ENCODE peak calls at places on chromosomes 13 and 19, in four cellular contexts. U, R, S and M are unnamed samples.

GRCh38 chr13:30429235-30429634 is 6.9 kb downstream of the UBE2L5 start:
- DNase-seq in U (no peak), R (no peak), S (no peak), M (no peak)

GRCh38 chr19:43820098-43820860 is 6.8 kb upstream of the ZNF283 start:
- DNase-seq in S (peak; percentile 49), U (no peak), R (peak; percentile 25), M (no peak)

GRCh38 chr19:16117594-16118033 is 5.9 kb downstream of the RAB8A start:
- DNase-seq in U (no peak), R (no peak), S (no peak), M (no peak)

GRCh38 chr19:843180-843835 is 2.5 kb downstream of the PRTN3 start:
- DNase-seq in R (no peak), S (peak; percentile 66), U (no peak), M (no peak)

GRCh38 chr13:97122381-97122996 is 99.6 kb upstream of the MBNL2 start:
- DNase-seq in U (no peak), S (no peak), R (no peak), M (no peak)

GRCh38 chr13:30731658-30732390 is 3.5 kb upstream of the ALOX5AP start:
- DNase-seq in U (no peak), S (no peak), R (no peak), M (no peak)

GRCh38 chr13:66660013-66660804 is 569.9 kb downstream of the PCDH9 start:
- DNase-seq in R (no peak), S (no peak), U (no peak), M (no peak)

GRCh38 chr13:110306340-110306959 is 507 bp downstream of the COL4A1 start:
- DNase-seq in R (peak; percentile 46), U (no peak), S (peak; percentile 64), M (no peak)

GRCh38 chr13:44165895-44166496 is 207.6 kb upstream of the SERP2 start:
- DNase-seq in R (no peak), U (no peak), S (no peak), M (no peak)

GRCh38 chr19:7883796-7884570 is 4.3 kb upstream of the LRRC8E start:
- DNase-seq in S (no peak), R (no peak), U (no peak), M (no peak)

GRCh38 chr13:113001251-113002140 is 32.5 kb downstream of the MCF2L start:
- DNase-seq in R (no peak), S (peak; percentile 95), U (peak; percentile 74), M (peak; percentile 72)

GRCh38 chr13:59038824-59039223 is 1124.9 kb downstream of the DIAPH3 start:
- DNase-seq in U (no peak), R (no peak), S (no peak), M (no peak)

GRCh38 chr19:33071887-33072286 is 7.2 kb upstream of the RHPN2 start:
- DNase-seq in U (no peak), R (no peak), S (no peak), M (no peak)

GRCh38 chr13:40982772-40983171 is 36.3 kb downstream of the ELF1 start:
- DNase-seq in S (peak; percentile 38), R (no peak), U (peak; percentile 51), M (no peak)

GRCh38 chr19:46616631-46617322 is 8.1 kb downstream of the PTGIR start:
- DNase-seq in R (no peak), U (no peak), S (peak; percentile 90), M (peak; percentile 97)

GRCh38 chr13:98925949-98926348 is 51.9 kb downstream of the DOCK9 start:
- DNase-seq in S (no peak), R (no peak), U (no peak), M (no peak)

GRCh38 chr13:59963827-59964226 is 199.9 kb downstream of the DIAPH3 start:
- DNase-seq in R (no peak), U (no peak), S (no peak), M (no peak)

GRCh38 chr13:48536851-48537250 is 4.0 kb upstream of the RCBTB2 start:
- DNase-seq in S (no peak), U (no peak), R (no peak), M (no peak)

GRCh38 chr13:31909889-31910551 is 121.6 kb upstream of the FRY start:
- DNase-seq in R (peak; percentile 41), S (peak; percentile 18), U (no peak), M (peak; percentile 55)

GRCh38 chr13:48602296-48603040 is 51.3 kb upstream of the CYSLTR2 start:
- DNase-seq in R (no peak), S (no peak), U (no peak), M (no peak)

GRCh38 chr19:15595069-15595468 is 19.9 kb upstream of the CYP4F8 start:
- DNase-seq in S (no peak), R (no peak), U (no peak), M (no peak)

GRCh38 chr13:71169125-71169524 is 697.9 kb downstream of the DACH1 start:
- DNase-seq in S (peak; percentile 3), R (no peak), U (no peak), M (no peak)

GRCh38 chr13:30739646-30740642 is 4.6 kb downstream of the ALOX5AP start:
- DNase-seq in R (no peak), S (no peak), U (no peak), M (no peak)

GRCh38 chr13:107254392-107254791 is 686.5 kb upstream of the ARGLU1 start:
- DNase-seq in R (no peak), S (no peak), U (no peak), M (no peak)

GRCh38 chr19:31451686-31452325 is 102.6 kb upstream of the TSHZ3 start:
- DNase-seq in R (no peak), U (no peak), S (no peak), M (no peak)

GRCh38 chr13:34143637-34144036 is 325.7 kb downstream of the RFC3 start:
- DNase-seq in R (no peak), U (no peak), S (no peak), M (no peak)

GRCh38 chr13:96100457-96101220 is 10.7 kb downstream of the HS6ST3 start:
- DNase-seq in S (no peak), R (no peak), U (no peak), M (no peak)

GRCh38 chr13:96109125-96109524 is 19.2 kb downstream of the HS6ST3 start:
- DNase-seq in U (no peak), S (no peak), R (no peak), M (no peak)

GRCh38 chr13:96104516-96104915 is 14.6 kb downstream of the HS6ST3 start:
- DNase-seq in R (no peak), U (no peak), S (no peak), M (no peak)
- H3K27ac ChIP-seq in R (no peak overlapping the region), U (no peak overlapping the region), S (no peak overlapping the region), M (no peak overlapping the region)

DNA sequence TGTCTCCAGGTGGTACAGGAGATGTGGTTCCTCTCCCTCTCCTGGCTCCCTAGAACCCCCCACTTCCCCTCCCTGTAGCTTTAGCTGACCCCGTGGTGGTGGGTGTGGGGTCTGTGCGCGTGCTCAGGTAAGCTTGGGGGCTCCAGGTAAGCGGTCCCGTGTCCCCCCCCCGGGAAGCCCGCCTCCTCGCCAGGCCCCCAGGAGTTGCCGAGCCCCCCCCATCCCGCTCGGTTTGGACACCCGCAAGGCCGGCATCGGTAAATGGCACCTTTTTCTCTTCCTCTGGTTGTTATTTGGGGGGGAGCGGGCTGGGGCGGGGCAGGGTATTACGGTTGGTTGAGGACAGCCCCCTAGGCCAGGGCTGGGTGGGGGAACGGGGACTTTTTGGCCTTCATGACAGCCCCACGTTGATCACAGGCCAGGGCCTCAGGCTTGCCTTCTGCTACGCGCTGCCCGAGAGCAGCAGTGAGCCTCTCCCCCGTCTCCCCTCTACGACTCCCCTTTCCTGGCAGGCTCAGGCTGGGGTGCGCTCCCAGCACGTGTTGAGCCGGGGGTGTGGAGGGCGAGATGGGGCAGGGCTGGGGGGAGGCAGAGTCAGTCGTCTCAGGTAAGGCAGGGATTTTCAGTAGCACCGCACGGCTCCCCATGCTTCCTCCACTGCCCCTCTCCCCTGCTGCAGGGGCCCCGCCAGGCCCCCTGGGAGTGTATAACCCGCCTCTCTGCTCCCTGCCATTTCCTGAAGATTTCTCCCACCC is 10.7 kb upstream of the LIN7B start:
- DNase-seq in U (no peak), S (no peak), R (no peak), M (no peak)
- TF ChIP-seq CTCF in U (no peak), S (no peak), R (no peak), M (no peak)

GRCh38 chr19:55554749-55555152 is 9.4 kb upstream of the SBK3 start:
- DNase-seq in U (no peak), S (no peak), R (no peak), M (no peak)
- H3K4me3 ChIP-seq in U (no peak overlapping the region), S (no peak overlapping the region), R (no peak overlapping the region), M (no peak overlapping the region)

GRCh38 chr13:39946769-39947168 is 291.3 kb downstream of the COG6 start:
- DNase-seq in S (no peak), R (no peak), U (no peak), M (no peak)

GRCh38 chr13:39942901-39943273 is 287.4 kb downstream of the COG6 start:
- DNase-seq in U (peak; percentile 63), S (peak; percentile 63), R (peak; percentile 42), M (peak; percentile 55)

GRCh38 chr13:39942177-39942900 is 286.9 kb downstream of the COG6 start:
- DNase-seq in U (no peak), S (no peak), R (no peak), M (no peak)

GRCh38 chr13:39943711-39944110 is 288.2 kb downstream of the COG6 start:
- DNase-seq in U (no peak), R (no peak), S (no peak), M (no peak)

GRCh38 chr13:39945226-39945625 is 289.8 kb downstream of the COG6 start:
- DNase-seq in S (no peak), U (no peak), R (no peak), M (no peak)
- H3K27ac ChIP-seq in S (no peak overlapping the region), U (no peak overlapping the region), R (no peak overlapping the region), M (no peak overlapping the region)

GRCh38 chr19:29121684-29122083 is 91.3 kb downstream of the UQCRFS1 start:
- DNase-seq in U (no peak), R (no peak), S (peak; percentile 32), M (no peak)
- TF ChIP-seq CTCF in U (no peak), R (no peak), S (peak; percentile 55), M (no peak)

GRCh38 chr19:13011653-13012389 is 16.5 kb downstream of the NFIX start:
- DNase-seq in S (no peak), U (no peak), R (peak; percentile 46), M (peak; percentile 45)

GRCh38 chr19:13012390-13012689 is 17.1 kb downstream of the NFIX start:
- DNase-seq in U (no peak), S (no peak), R (no peak), M (no peak)

GRCh38 chr19:13013649-13014048 is 18.4 kb downstream of the NFIX start:
- DNase-seq in U (no peak), S (no peak), R (peak; percentile 51), M (no peak)

GRCh38 chr19:13014101-13014920 is 19.0 kb downstream of the NFIX start:
- DNase-seq in S (no peak), U (no peak), R (peak; percentile 60), M (no peak)

GRCh38 chr19:13012690-13013608 is 17.7 kb downstream of the NFIX start:
- DNase-seq in S (no peak), U (peak; percentile 74), R (peak; percentile 84), M (no peak)
- H3K4me3 ChIP-seq in S (no peak overlapping the region), U (no peak overlapping the region), R (peak overlapping the region; percentile 42), M (no peak overlapping the region)

DNA sequence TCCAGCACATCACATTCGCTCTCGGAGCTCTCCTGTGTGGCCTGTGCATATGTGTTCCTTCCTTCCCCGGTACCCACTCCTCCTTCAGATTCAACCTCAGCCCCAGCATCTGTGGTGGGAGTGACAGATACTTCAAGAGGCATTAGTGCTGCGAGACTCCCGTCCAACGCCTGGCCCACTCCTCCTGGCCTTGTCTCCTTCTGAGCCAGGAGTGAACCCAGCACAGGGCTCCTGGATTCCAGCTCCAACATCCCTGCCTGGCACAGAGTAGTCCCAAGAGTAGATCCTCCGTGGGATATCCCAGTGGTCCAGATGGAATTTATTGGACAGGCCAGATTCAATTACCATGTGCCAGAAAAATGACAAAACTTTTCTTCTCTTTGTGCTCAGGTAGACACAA is 55.9 kb downstream of the SACS start:
- DNase-seq in R (peak; percentile 21), U (no peak), S (no peak), M (no peak)
- H3K27ac ChIP-seq in R (peak overlapping the region; percentile 87), U (peak overlapping the region; percentile 20), S (peak overlapping the region; percentile 60), M (no peak overlapping the region)